ENCODE peak calls at places on chromosomes 12 and 14, in six cellular contexts. O, Y, W, I, U and T are unnamed samples.
A peak's percentile ranks its signal among the peaks of the same experiment; 100 is the strongest.

GRCh38 chr12:92111256-92111655 is 34.4 kb downstream of the BTG1 start:
- DNase-seq in W (no peak), U (no peak), O (no peak), Y (no peak), I (no peak), T (no peak)

GRCh38 chr12:6871052-6871957 is 1.8 kb downstream of the SPSB2 start:
- DNase-seq in O (no peak), Y (no peak), U (peak; percentile 82), W (peak; percentile 83), I (no peak), T (no peak)

GRCh38 chr14:54258382-54258781 is 138.4 kb upstream of the CDKN3 start:
- DNase-seq in Y (no peak), O (no peak), I (no peak), U (no peak), W (no peak), T (no peak)

GRCh38 chr14:74243051-74243450 is 3.8 kb downstream of the VSX2 start:
- DNase-seq in W (no peak), Y (no peak), I (no peak), U (no peak), O (no peak), T (no peak)

GRCh38 chr12:116918464-116918863 is 7.7 kb downstream of the FBXW8 start:
- DNase-seq in I (no peak), U (no peak), O (no peak), Y (no peak), W (no peak), T (no peak)

GRCh38 chr12:16189849-16190248 is 87.6 kb downstream of the SLC15A5 start:
- DNase-seq in Y (no peak), U (peak; percentile 73), W (no peak), I (no peak), O (no peak), T (no peak)

GRCh38 chr12:123153906-123154305 is 3.0 kb upstream of the PITPNM2 start:
- DNase-seq in U (no peak), W (no peak), I (no peak), O (no peak), Y (no peak), T (no peak)

GRCh38 chr12:57138526-57139272 is 8.7 kb downstream of the LRP1-AS start:
- DNase-seq in O (peak; percentile 88), I (no peak), W (peak; percentile 84), U (no peak), Y (no peak), T (no peak)

GRCh38 chr14:74085047-74085637 is 386 bp downstream of the LIN52 start:
- DNase-seq in I (no peak), O (no peak), Y (no peak), W (no peak), U (peak; percentile 9), T (peak; percentile 17)

GRCh38 chr14:28375295-28375694 is 391.3 kb upstream of the FOXG1 start:
- DNase-seq in I (no peak), U (peak; percentile 19), Y (no peak), O (no peak), W (no peak), T (no peak)

GRCh38 chr12:112005419-112006395 is 7.3 kb downstream of the TMEM116 start:
- DNase-seq in W (peak; percentile 67), U (peak; percentile 57), O (no peak), Y (no peak), I (no peak), T (no peak)

GRCh38 chr12:19127270-19127669 is 2.3 kb upstream of the PLEKHA5 start:
- DNase-seq in U (no peak), W (no peak), O (no peak), I (no peak), Y (no peak), T (no peak)

GRCh38 chr12:15580431-15580830 is 208.8 kb downstream of the EPS8 start:
- DNase-seq in W (peak; percentile 35), I (no peak), Y (no peak), U (no peak), O (no peak), T (no peak)

GRCh38 chr12:120413901-120414695 is 23.8 kb upstream of the COX6A1 start:
- DNase-seq in O (no peak), I (no peak), W (peak; percentile 55), Y (no peak), U (no peak), T (no peak)

GRCh38 chr12:128381961-128382360 is 115.0 kb downstream of the TMEM132C start:
- DNase-seq in W (no peak), Y (no peak), U (no peak), O (no peak), I (no peak), T (no peak)

GRCh38 chr14:68552597-68552996 is 240.3 kb downstream of the ZFP36L1 start:
- DNase-seq in I (no peak), O (no peak), W (no peak), U (no peak), Y (no peak), T (no peak)

GRCh38 chr14:103201801-103202200 is 78.5 kb downstream of the TNFAIP2 start:
- DNase-seq in O (no peak), W (no peak), U (no peak), Y (no peak), I (no peak), T (no peak)

GRCh38 chr12:94204647-94205247 is 56.4 kb downstream of the PLXNC1 start:
- DNase-seq in W (no peak), O (no peak), I (no peak), Y (no peak), U (no peak), T (no peak)

GRCh38 chr12:57477710-57478681 is 1.7 kb downstream of the ARHGAP9 start:
- DNase-seq in Y (peak; percentile 43), W (no peak), I (no peak), O (no peak), U (no peak), T (peak; percentile 67)

GRCh38 chr12:108667349-108667748 is 33.7 kb upstream of the SELPLG start:
- DNase-seq in W (no peak), Y (no peak), O (no peak), I (no peak), U (no peak), T (no peak)

GRCh38 chr12:75690556-75690955 is 179.1 kb upstream of the KRR1 start:
- DNase-seq in I (peak; percentile 96), O (no peak), W (no peak), U (peak; percentile 89), Y (no peak), T (no peak)

GRCh38 chr14:61598980-61599379 is 96.3 kb upstream of the HIF1A start:
- DNase-seq in O (no peak), W (no peak), Y (no peak), U (no peak), I (no peak), T (no peak)

GRCh38 chr14:103847954-103848719 is 762 bp upstream of the PPP1R13B start:
- DNase-seq in W (peak; percentile 37), U (no peak), O (no peak), Y (no peak), I (no peak), T (no peak)

GRCh38 chr12:123928274-123928865 is 44.3 kb downstream of the CCDC92 start:
- DNase-seq in Y (no peak), I (no peak), W (no peak), U (no peak), O (no peak), T (no peak)

GRCh38 chr12:66899567-66899966 is 220.7 kb upstream of the GRIP1 start:
- DNase-seq in O (no peak), Y (no peak), I (no peak), W (no peak), U (no peak), T (no peak)

GRCh38 chr12:104064031-104064841 is at the start of gene HCFC2:
- DNase-seq in U (peak; percentile 82), W (peak; percentile 93), Y (peak; percentile 94), O (peak; percentile 92), I (peak; percentile 52), T (peak; percentile 86)
- TF ChIP-seq CTCF in U (no peak), W (no peak), Y (no peak), O (no peak), I (no peak), T (no peak)

GRCh38 chr12:49020441-49020840 is 1.9 kb upstream of the PRKAG1 start:
- DNase-seq in O (no peak), W (peak; percentile 7), U (no peak), I (no peak), Y (no peak), T (no peak)

GRCh38 chr12:49021292-49021915 is 2.8 kb upstream of the PRKAG1 start:
- DNase-seq in I (no peak), U (no peak), Y (no peak), O (no peak), W (peak; percentile 6), T (no peak)

GRCh38 chr12:49018282-49019119 is at the start of gene PRKAG1:
- DNase-seq in Y (peak; percentile 97), W (peak; percentile 96), U (peak; percentile 98), O (peak; percentile 96), I (peak; percentile 86), T (peak; percentile 97)

GRCh38 chr12:49019120-49019430 is 499 bp upstream of the PRKAG1 start:
- DNase-seq in O (no peak), Y (no peak), I (no peak), W (no peak), U (no peak), T (no peak)

GRCh38 chr12:49019435-49020317 is 1.1 kb upstream of the PRKAG1 start:
- DNase-seq in W (peak; percentile 38), U (peak; percentile 67), O (no peak), Y (no peak), I (no peak), T (peak; percentile 43)
- TF ChIP-seq CTCF in W (no peak), U (peak; percentile 36), O (no peak), Y (no peak), I (peak; percentile 34), T (no peak)

GRCh38 chr14:51744372-51745150 is 92.9 kb downstream of the FRMD6 start:
- DNase-seq in I (no peak), Y (no peak), O (no peak), U (no peak), W (no peak), T (no peak)

GRCh38 chr14:51733147-51733546 is 81.4 kb downstream of the FRMD6 start:
- DNase-seq in O (no peak), Y (no peak), I (no peak), W (no peak), U (no peak), T (no peak)

GRCh38 chr14:51743588-51744000 is 91.9 kb downstream of the FRMD6 start:
- DNase-seq in Y (no peak), I (no peak), O (no peak), W (no peak), U (no peak), T (no peak)

GRCh38 chr14:51735851-51736250 is 84.1 kb downstream of the FRMD6 start:
- DNase-seq in O (no peak), W (no peak), I (no peak), Y (no peak), U (peak; percentile 27), T (no peak)

DNA sequence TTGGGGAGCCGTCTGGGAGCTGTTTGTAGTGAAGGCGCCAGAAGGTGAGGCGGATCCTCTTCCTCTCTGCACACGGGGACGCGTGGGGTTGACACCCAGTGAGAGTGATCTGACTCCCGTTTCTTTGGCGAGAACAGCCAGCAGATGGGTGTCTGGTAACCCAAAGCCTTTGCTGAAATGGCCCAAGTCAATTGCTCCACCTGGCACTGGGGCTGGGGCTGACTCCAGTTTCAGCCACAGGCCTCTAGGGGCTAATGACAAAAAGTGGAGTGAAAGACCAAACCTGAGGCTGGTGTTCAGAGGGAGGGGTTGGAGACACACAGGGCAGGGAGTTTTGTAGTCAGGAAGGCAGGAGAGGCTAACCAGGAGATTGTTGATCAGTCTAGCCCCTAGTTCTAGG is 87.0 kb downstream of the FRMD6 start:
- DNase-seq in Y (no peak), I (no peak), O (no peak), W (no peak), U (peak; percentile 20), T (no peak)
- TF ChIP-seq CTCF in Y (no peak), I (no peak), O (no peak), W (no peak), U (no peak), T (no peak)

GRCh38 chr12:121776190-121777098 is 17.0 kb downstream of the RHOF start:
- DNase-seq in U (peak; percentile 81), I (no peak), Y (peak; percentile 86), W (peak; percentile 89), O (peak; percentile 83), T (peak; percentile 94)
- TF ChIP-seq CTCF in U (peak; percentile 91), I (peak; percentile 90), Y (peak; percentile 85), W (peak; percentile 90), O (peak; percentile 88), T (peak; percentile 85)